ENCODE peak calls at places on chromosomes 11 and 22, in six cellular contexts. I is progenitor cell of endocrine pancreas, N is AG08395, T is Ammon's horn, M is GF-D8, K is ureter. C is an unnamed sample.

GRCh38 chr11:118216621-118217526 is 7.9 kb downstream of the JAML start:
- DNase-seq in I (no peak), N (no peak), T (no peak), M (no peak), K (no peak), C (no peak)

GRCh38 chr22:39206491-39206890 is 38.3 kb downstream of the PDGFB start:
- DNase-seq in I (no peak), N (no peak), T (no peak), M (no peak), K (no peak), C (no peak)

GRCh38 chr22:45886502-45886901 is 90.5 kb downstream of the WNT7B start:
- DNase-seq in I (no peak), N (no peak), T (no peak), M (no peak), K (no peak), C (no peak)

GRCh38 chr22:25282671-25283561 is 63.5 kb downstream of the CRYBB2 start:
- DNase-seq in I (peak), N (no peak), T (no peak), M (no peak), K (no peak), C (peak)

GRCh38 chr11:121572581-121573059 is 119.9 kb upstream of the SORL1-AS1 start:
- DNase-seq in I (no peak), N (no peak), T (peak), M (no peak), K (no peak), C (no peak)

GRCh38 chr11:134539285-134539684 is 127.2 kb upstream of the B3GAT1 start:
- DNase-seq in I (no peak), N (no peak), T (no peak), M (no peak), K (peak), C (no peak)

GRCh38 chr11:66006891-66007176 is 4.5 kb downstream of the BANF1 start:
- DNase-seq in I (no peak), N (no peak), T (no peak), M (no peak), K (no peak), C (no peak)

GRCh38 chr11:107549253-107549953 is 16.1 kb downstream of the ALKBH8 start:
- DNase-seq in I (no peak), N (peak), T (peak), M (peak), K (no peak), C (no peak)

GRCh38 chr11:68796779-68797178 is 44.9 kb downstream of the CPT1A start:
- DNase-seq in I (no peak), N (no peak), T (no peak), M (no peak), K (no peak), C (no peak)

GRCh38 chr22:40603088-40603605 is 33.4 kb downstream of the MRTFA start:
- DNase-seq in I (no peak), N (peak), T (no peak), M (no peak), K (no peak), C (no peak)

GRCh38 chr11:27216268-27217149 is 146.5 kb downstream of the CCDC34 start:
- DNase-seq in I (no peak), N (peak), T (peak), M (no peak), K (peak), C (peak)

GRCh38 chr11:72573380-72573949 is 100.8 kb downstream of the PDE2A start:
- DNase-seq in I (peak), N (peak), T (no peak), M (no peak), K (no peak), C (no peak)

GRCh38 chr11:12216542-12217422 is 106.4 kb downstream of the MICAL2 start:
- DNase-seq in I (no peak), N (no peak), T (no peak), M (no peak), K (no peak), C (peak)

GRCh38 chr11:995752-996420 is 40.6 kb downstream of the MUC6 start:
- DNase-seq in I (no peak), N (no peak), T (no peak), M (no peak), K (no peak), C (no peak)

GRCh38 chr11:5123802-5124521 is 14.2 kb downstream of the OR52A5 start:
- DNase-seq in I (peak), N (peak), T (peak), M (no peak), K (peak), C (peak)

GRCh38 chr22:38230108-38230825 is 28.5 kb downstream of the MAFF start:
- DNase-seq in I (no peak), N (no peak), T (peak), M (peak), K (peak), C (no peak)

GRCh38 chr11:120343429-120343828 is 7.2 kb downstream of the ARHGEF12 start:
- DNase-seq in I (no peak), N (no peak), T (peak), M (no peak), K (no peak), C (no peak)

GRCh38 chr11:111162306-111162705 is 83.2 kb upstream of the POU2AF2 start:
- DNase-seq in I (no peak), N (peak), T (no peak), M (no peak), K (no peak), C (no peak)

GRCh38 chr22:45155050-45155840 is 8.5 kb upstream of the NUP50 start:
- DNase-seq in I (no peak), N (peak), T (no peak), M (peak), K (no peak), C (no peak)

GRCh38 chr22:27113211-27114030 is 456.0 kb downstream of the MIAT start:
- DNase-seq in I (no peak), N (peak), T (peak), M (no peak), K (peak), C (peak)

GRCh38 chr11:16154715-16155396 is 201.5 kb downstream of the SOX6 start:
- DNase-seq in I (no peak), N (no peak), T (no peak), M (no peak), K (no peak), C (no peak)

GRCh38 chr22:32815943-32816342 is 14.4 kb downstream of the TIMP3 start:
- DNase-seq in I (no peak), N (no peak), T (no peak), M (no peak), K (no peak), C (peak)

GRCh38 chr22:50657925-50658324 is 14.7 kb upstream of the SHANK3 start:
- DNase-seq in I (no peak), N (no peak), T (no peak), M (no peak), K (no peak), C (no peak)

GRCh38 chr22:34108168-34108567 is 187.9 kb upstream of the LARGE1 start:
- DNase-seq in I (no peak), N (no peak), T (no peak), M (no peak), K (no peak), C (no peak)

GRCh38 chr22:39898997-39899396 is 1.9 kb upstream of the GRAP2 start:
- DNase-seq in I (no peak), N (no peak), T (peak), M (peak), K (no peak), C (no peak)

GRCh38 chr22:34696557-34696956 is 369.4 kb upstream of the ISX start:
- DNase-seq in I (no peak), N (no peak), T (no peak), M (no peak), K (no peak), C (no peak)

GRCh38 chr11:35362571-35362980 is 56.8 kb downstream of the SLC1A2 start:
- DNase-seq in I (no peak), N (peak), T (no peak), M (no peak), K (no peak), C (no peak)

GRCh38 chr11:129191649-129192048 is 476 bp downstream of the ARHGAP32 start:
- DNase-seq in I (no peak), N (no peak), T (no peak), M (no peak), K (no peak), C (no peak)

GRCh38 chr11:135075740-135076139 is 663.7 kb upstream of the B3GAT1 start:
- DNase-seq in I (no peak), N (no peak), T (no peak), M (no peak), K (no peak), C (peak)

GRCh38 chr11:134519390-134519750 is 107.3 kb upstream of the B3GAT1 start:
- DNase-seq in I (no peak), N (no peak), T (no peak), M (no peak), K (no peak), C (no peak)

GRCh38 chr11:15769203-15769602 is 587.1 kb downstream of the SOX6 start:
- DNase-seq in I (no peak), N (no peak), T (no peak), M (no peak), K (no peak), C (no peak)

GRCh38 chr11:122441702-122442092 is 213.8 kb upstream of the UBASH3B start:
- DNase-seq in I (no peak), N (no peak), T (peak), M (no peak), K (no peak), C (no peak)